ENCODE peak calls at places on chromosomes 3 and 15, in five cellular contexts. One of them, this sample, is unnamed.

GRCh38 chr3:56251343-56251945 is 216.8 kb downstream of the ERC2 start:
- DNase-seq in MM.1S: peak; percentile 62
- DNase-seq in neural progenitor cell: peak; percentile 51
- DNase-seq in prostate gland: peak; percentile 49
- DNase-seq in CD8-positive, alpha-beta T cell: no peak
- DNase-seq in this sample: no peak

GRCh38 chr15:74540135-74540760 is 772 bp upstream of the ARID3B start:
- DNase-seq in MM.1S: peak; percentile 43
- DNase-seq in prostate gland: no peak
- DNase-seq in neural progenitor cell: peak; percentile 33
- DNase-seq in CD8-positive, alpha-beta T cell: no peak
- DNase-seq in this sample: no peak

GRCh38 chr15:63984331-63984730 is 62.0 kb downstream of the DAPK2 start:
- DNase-seq in MM.1S: no peak
- DNase-seq in prostate gland: no peak
- DNase-seq in neural progenitor cell: no peak
- DNase-seq in CD8-positive, alpha-beta T cell: no peak
- DNase-seq in this sample: no peak

GRCh38 chr3:59510576-59510975 is 460.8 kb upstream of the CFAP20DC start:
- DNase-seq in neural progenitor cell: no peak
- DNase-seq in prostate gland: no peak
- DNase-seq in MM.1S: no peak
- DNase-seq in CD8-positive, alpha-beta T cell: no peak
- DNase-seq in this sample: no peak

GRCh38 chr3:134351421-134351820 is 22.8 kb downstream of the AMOTL2 start:
- DNase-seq in MM.1S: no peak
- DNase-seq in CD8-positive, alpha-beta T cell: no peak
- DNase-seq in neural progenitor cell: no peak
- DNase-seq in prostate gland: no peak
- DNase-seq in this sample: no peak

GRCh38 chr3:71201939-71202338 is 381.6 kb downstream of the FOXP1 start:
- DNase-seq in prostate gland: peak; percentile 66
- DNase-seq in CD8-positive, alpha-beta T cell: no peak
- DNase-seq in MM.1S: no peak
- DNase-seq in neural progenitor cell: no peak
- DNase-seq in this sample: no peak

GRCh38 chr3:67109651-67110204 is 111.6 kb downstream of the KBTBD8 start:
- DNase-seq in CD8-positive, alpha-beta T cell: no peak
- DNase-seq in prostate gland: no peak
- DNase-seq in neural progenitor cell: peak; percentile 52
- DNase-seq in MM.1S: peak; percentile 38
- DNase-seq in this sample: peak; percentile 39

GRCh38 chr15:38490231-38490630 is 36.3 kb downstream of the FAM98B start:
- DNase-seq in MM.1S: no peak
- DNase-seq in CD8-positive, alpha-beta T cell: no peak
- DNase-seq in prostate gland: no peak
- DNase-seq in neural progenitor cell: no peak
- DNase-seq in this sample: peak; percentile 44

GRCh38 chr3:42667523-42668402 is 14.3 kb downstream of the ZBTB47 start:
- DNase-seq in prostate gland: no peak
- DNase-seq in MM.1S: no peak
- DNase-seq in CD8-positive, alpha-beta T cell: no peak
- DNase-seq in neural progenitor cell: no peak
- DNase-seq in this sample: no peak

GRCh38 chr3:4514321-4514720 is 21.2 kb downstream of the ITPR1 start:
- DNase-seq in MM.1S: no peak
- DNase-seq in CD8-positive, alpha-beta T cell: no peak
- DNase-seq in prostate gland: no peak
- DNase-seq in neural progenitor cell: no peak
- DNase-seq in this sample: no peak

GRCh38 chr3:116140100-116140689 is 305.1 kb downstream of the LSAMP start:
- DNase-seq in CD8-positive, alpha-beta T cell: no peak
- DNase-seq in prostate gland: no peak
- DNase-seq in MM.1S: peak; percentile 49
- DNase-seq in neural progenitor cell: peak; percentile 26
- DNase-seq in this sample: no peak

GRCh38 chr15:79635897-79636596 is 203.9 kb downstream of the MINAR1 start:
- DNase-seq in CD8-positive, alpha-beta T cell: no peak
- DNase-seq in MM.1S: no peak
- DNase-seq in neural progenitor cell: peak; percentile 3
- DNase-seq in prostate gland: no peak
- DNase-seq in this sample: no peak

GRCh38 chr3:152203677-152204076 is 65.1 kb upstream of the MBNL1 start:
- DNase-seq in CD8-positive, alpha-beta T cell: no peak
- DNase-seq in neural progenitor cell: no peak
- DNase-seq in MM.1S: no peak
- DNase-seq in prostate gland: no peak
- DNase-seq in this sample: no peak

GRCh38 chr15:48627260-48627969 is 18.1 kb downstream of the FBN1 start:
- DNase-seq in CD8-positive, alpha-beta T cell: no peak
- DNase-seq in MM.1S: no peak
- DNase-seq in neural progenitor cell: peak; percentile 59
- DNase-seq in prostate gland: no peak
- DNase-seq in this sample: peak; percentile 58

GRCh38 chr3:25604107-25604805 is 60.5 kb downstream of the TOP2B start:
- DNase-seq in CD8-positive, alpha-beta T cell: no peak
- DNase-seq in prostate gland: no peak
- DNase-seq in MM.1S: no peak
- DNase-seq in neural progenitor cell: no peak
- DNase-seq in this sample: no peak

GRCh38 chr15:35481992-35482391 is 64.0 kb downstream of the DPH6 start:
- DNase-seq in neural progenitor cell: no peak
- DNase-seq in MM.1S: no peak
- DNase-seq in prostate gland: peak; percentile 29
- DNase-seq in CD8-positive, alpha-beta T cell: no peak
- DNase-seq in this sample: peak; percentile 25

GRCh38 chr15:80703965-80704364 is 8.9 kb downstream of the ABHD17C start:
- DNase-seq in prostate gland: no peak
- DNase-seq in MM.1S: no peak
- DNase-seq in neural progenitor cell: no peak
- DNase-seq in CD8-positive, alpha-beta T cell: no peak
- DNase-seq in this sample: no peak

GRCh38 chr15:29356807-29357206 is 87.2 kb upstream of the NSMCE3 start:
- DNase-seq in CD8-positive, alpha-beta T cell: no peak
- DNase-seq in prostate gland: no peak
- DNase-seq in neural progenitor cell: no peak
- DNase-seq in MM.1S: no peak
- DNase-seq in this sample: no peak

GRCh38 chr15:91465086-91465485 is 365.0 kb downstream of the SV2B start:
- DNase-seq in prostate gland: no peak
- DNase-seq in MM.1S: no peak
- DNase-seq in neural progenitor cell: no peak
- DNase-seq in CD8-positive, alpha-beta T cell: no peak
- DNase-seq in this sample: no peak

GRCh38 chr3:122357828-122358617 is 25.0 kb downstream of the MIX23 start:
- DNase-seq in neural progenitor cell: no peak
- DNase-seq in MM.1S: no peak
- DNase-seq in prostate gland: no peak
- DNase-seq in CD8-positive, alpha-beta T cell: no peak
- DNase-seq in this sample: no peak

GRCh38 chr3:105108823-105109222 is 257.9 kb upstream of the ALCAM start:
- DNase-seq in CD8-positive, alpha-beta T cell: no peak
- DNase-seq in prostate gland: no peak
- DNase-seq in MM.1S: no peak
- DNase-seq in neural progenitor cell: no peak
- DNase-seq in this sample: no peak
- H3K4me3 ChIP-seq in CD8-positive, alpha-beta T cell: no peak overlapping the region
- H3K4me3 ChIP-seq in prostate gland: no peak overlapping the region
- H3K4me3 ChIP-seq in MM.1S: no peak overlapping the region
- H3K4me3 ChIP-seq in neural progenitor cell: no peak overlapping the region
- H3K4me3 ChIP-seq in this sample: no peak overlapping the region

GRCh38 chr3:39289107-39289506 is 9.3 kb upstream of the CX3CR1 start:
- DNase-seq in prostate gland: no peak
- DNase-seq in MM.1S: no peak
- DNase-seq in neural progenitor cell: no peak
- DNase-seq in CD8-positive, alpha-beta T cell: no peak
- DNase-seq in this sample: no peak

GRCh38 chr3:39294446-39295183 is 14.8 kb upstream of the CX3CR1 start:
- DNase-seq in prostate gland: no peak
- DNase-seq in CD8-positive, alpha-beta T cell: peak; percentile 33
- DNase-seq in MM.1S: no peak
- DNase-seq in neural progenitor cell: no peak
- DNase-seq in this sample: no peak

GRCh38 chr3:39292961-39293360 is 13.1 kb upstream of the CX3CR1 start:
- DNase-seq in prostate gland: no peak
- DNase-seq in neural progenitor cell: no peak
- DNase-seq in MM.1S: no peak
- DNase-seq in CD8-positive, alpha-beta T cell: no peak
- DNase-seq in this sample: no peak

GRCh38 chr3:39290255-39290654 is 10.4 kb upstream of the CX3CR1 start:
- DNase-seq in prostate gland: no peak
- DNase-seq in CD8-positive, alpha-beta T cell: no peak
- DNase-seq in MM.1S: peak; percentile 34
- DNase-seq in neural progenitor cell: no peak
- DNase-seq in this sample: no peak

GRCh38 chr3:39291903-39292329 is 12.1 kb upstream of the CX3CR1 start:
- DNase-seq in MM.1S: peak; percentile 64
- DNase-seq in prostate gland: peak; percentile 37
- DNase-seq in neural progenitor cell: peak; percentile 70
- DNase-seq in CD8-positive, alpha-beta T cell: peak; percentile 80
- DNase-seq in this sample: no peak
- TF ChIP-seq CTCF in MM.1S: peak; percentile 94
- TF ChIP-seq CTCF in prostate gland: peak; percentile 83
- TF ChIP-seq CTCF in neural progenitor cell: peak; percentile 90
- TF ChIP-seq CTCF in CD8-positive, alpha-beta T cell: peak; percentile 93
- TF ChIP-seq CTCF in this sample: peak; percentile 93

DNA sequence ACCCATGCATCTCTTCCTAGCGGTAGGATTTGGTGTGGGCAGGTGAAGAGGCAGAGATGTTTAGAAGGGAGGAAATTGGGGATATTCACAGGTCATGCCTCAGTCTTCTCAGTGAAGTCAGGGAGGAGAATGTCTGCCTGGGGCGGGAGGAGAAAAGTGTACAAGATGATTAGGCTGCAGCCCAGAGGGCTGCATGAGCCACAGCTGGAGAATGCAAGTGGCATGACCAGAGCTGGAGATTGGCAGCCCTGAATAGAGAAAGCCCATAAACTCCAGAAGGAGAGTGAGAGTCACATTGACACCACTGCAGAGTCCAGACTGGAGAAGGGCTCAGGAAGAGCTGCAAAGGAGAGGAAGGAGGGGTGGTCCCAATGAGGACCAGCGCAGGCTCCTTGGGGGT is 22.6 kb downstream of the PDHB start:
- DNase-seq in prostate gland: no peak
- DNase-seq in MM.1S: no peak
- DNase-seq in neural progenitor cell: no peak
- DNase-seq in CD8-positive, alpha-beta T cell: no peak
- DNase-seq in this sample: no peak
- H3K36me3 ChIP-seq in prostate gland: no peaks in the 10 kb centered on the region
- H3K36me3 ChIP-seq in MM.1S: no peaks in the 10 kb centered on the region
- H3K36me3 ChIP-seq in neural progenitor cell: no peaks in the 10 kb centered on the region
- H3K36me3 ChIP-seq in CD8-positive, alpha-beta T cell: peaks cover 16% of the 10 kb centered on the region
- H3K36me3 ChIP-seq in this sample: peaks cover 10% of the 10 kb centered on the region

GRCh38 chr15:96285306-96285705 is 45.2 kb upstream of the NR2F2 start:
- DNase-seq in CD8-positive, alpha-beta T cell: no peak
- DNase-seq in prostate gland: no peak
- DNase-seq in neural progenitor cell: no peak
- DNase-seq in MM.1S: no peak
- DNase-seq in this sample: peak; percentile 81
- H3K4me3 ChIP-seq in CD8-positive, alpha-beta T cell: no peak overlapping the region
- H3K4me3 ChIP-seq in prostate gland: no peak overlapping the region
- H3K4me3 ChIP-seq in neural progenitor cell: no peak overlapping the region
- H3K4me3 ChIP-seq in MM.1S: no peak overlapping the region
- H3K4me3 ChIP-seq in this sample: peak overlapping the region; percentile 11